ENCODE peak calls at places on chromosome 1, in five cellular contexts. A, N, D, S and Q are unnamed samples.

GRCh38 chr1:206854401-206855129 is 10.9 kb upstream of the IL20 start:
- DNase-seq in S (no peak), D (no peak), N (no peak), A (no peak), Q (no peak)

GRCh38 chr1:204445860-204446412 is 34.3 kb upstream of the PPP1R15B start:
- DNase-seq in D (no peak), S (no peak), A (no peak), N (no peak), Q (no peak)

GRCh38 chr1:37478451-37478871 is 4.1 kb downstream of the ZC3H12A start:
- DNase-seq in D (peak), A (no peak), S (no peak), N (no peak), Q (no peak)

GRCh38 chr1:68383092-68383491 is 66.7 kb downstream of the RPE65 start:
- DNase-seq in A (no peak), D (no peak), N (no peak), S (no peak), Q (no peak)

GRCh38 chr1:49424782-49425181 is 599.0 kb downstream of the AGBL4 start:
- DNase-seq in N (no peak), A (no peak), D (peak), S (no peak), Q (no peak)

GRCh38 chr1:167720965-167721616 is 691 bp upstream of the MPZL1 start:
- DNase-seq in S (no peak), A (peak), D (peak), N (peak), Q (no peak)

GRCh38 chr1:19260211-19261138 is 8.9 kb downstream of the MRTO4 start:
- DNase-seq in N (no peak), A (no peak), D (no peak), S (peak), Q (no peak)

GRCh38 chr1:202159534-202160371 is 649 bp downstream of the PTPN7 start:
- DNase-seq in A (no peak), S (no peak), D (no peak), N (no peak), Q (no peak)

GRCh38 chr1:205298191-205298994 is 23.2 kb downstream of the NUAK2 start:
- DNase-seq in A (no peak), N (no peak), S (peak), D (peak), Q (no peak)

GRCh38 chr1:165943198-165943597 is 115.8 kb downstream of the UCK2 start:
- DNase-seq in D (peak), S (no peak), N (no peak), A (no peak), Q (no peak)

GRCh38 chr1:30982937-30983336 is 74.4 kb upstream of the SDC3 start:
- DNase-seq in D (no peak), S (peak), N (no peak), A (no peak), Q (no peak)

GRCh38 chr1:203038891-203039608 is 12.8 kb downstream of the PPFIA4 start:
- DNase-seq in A (peak), N (peak), S (peak), D (peak), Q (peak)

GRCh38 chr1:179709841-179710329 is 33.2 kb upstream of the FAM163A start:
- DNase-seq in S (no peak), D (peak), N (no peak), A (peak), Q (no peak)

GRCh38 chr1:54500030-54500389 is 48.0 kb upstream of the ACOT11 start:
- DNase-seq in S (no peak), A (no peak), D (no peak), N (no peak), Q (no peak)

GRCh38 chr1:116148967-116149366 is 37.8 kb downstream of the MAB21L3 start:
- DNase-seq in N (no peak), S (no peak), A (no peak), D (no peak), Q (no peak)

GRCh38 chr1:66563094-66563800 is 29.3 kb downstream of the SGIP1 start:
- DNase-seq in N (no peak), D (peak), S (peak), A (peak), Q (no peak)

GRCh38 chr1:228366851-228367741 is 39.5 kb downstream of the TRIM11 start:
- DNase-seq in S (no peak), A (peak), N (peak), D (no peak), Q (peak)

GRCh38 chr1:240946926-240947325 is 335.0 kb upstream of the GREM2 start:
- DNase-seq in A (no peak), N (no peak), S (peak), D (no peak), Q (no peak)

GRCh38 chr1:209767105-209767504 is 11.3 kb downstream of the TRAF3IP3 start:
- DNase-seq in N (no peak), S (no peak), A (no peak), D (peak), Q (no peak)

GRCh38 chr1:220880367-220880680 is 1.1 kb downstream of the HLX start:
- DNase-seq in D (no peak), N (no peak), A (no peak), S (no peak), Q (no peak)

GRCh38 chr1:39865762-39866161 is 17.5 kb downstream of the TRIT1 start:
- DNase-seq in D (no peak), A (no peak), N (no peak), S (no peak), Q (no peak)

GRCh38 chr1:155938220-155938627 is 3.2 kb upstream of the RXFP4 start:
- DNase-seq in D (peak), S (no peak), N (no peak), A (peak), Q (no peak)

GRCh38 chr1:27878787-27879335 is 6.5 kb downstream of the THEMIS2 start:
- DNase-seq in N (no peak), D (no peak), S (no peak), A (no peak), Q (no peak)

GRCh38 chr1:12453400-12454343 is 164.3 kb downstream of the DHRS3 start:
- DNase-seq in S (no peak), N (no peak), A (no peak), D (no peak), Q (no peak)

GRCh38 chr1:203300441-203301330 is 4.6 kb upstream of the BTG2 start:
- DNase-seq in D (no peak), N (no peak), A (no peak), S (no peak), Q (no peak)

GRCh38 chr1:186244825-186245224 is 130.2 kb downstream of the TPR start:
- DNase-seq in S (no peak), D (no peak), N (no peak), A (no peak), Q (no peak)

GRCh38 chr1:186530104-186530503 is 69.2 kb upstream of the PDC start:
- DNase-seq in D (no peak), N (no peak), A (no peak), S (no peak), Q (no peak)

GRCh38 chr1:85628791-85629531 is 48.4 kb downstream of the CCN1 start:
- DNase-seq in S (no peak), D (peak), N (no peak), A (peak), Q (peak)

GRCh38 chr1:93219443-93219842 is 38.9 kb downstream of the CCDC18 start:
- DNase-seq in N (no peak), S (no peak), D (peak), A (no peak), Q (no peak)

GRCh38 chr1:3746389-3746783 is 5.9 kb upstream of the CCDC27 start:
- DNase-seq in S (no peak), D (no peak), N (no peak), A (no peak), Q (no peak)

GRCh38 chr1:178189814-178190213 is 95.9 kb downstream of the RASAL2 start:
- DNase-seq in A (peak), N (no peak), S (no peak), D (no peak), Q (no peak)

GRCh38 chr1:61130338-61131000 is 48.1 kb downstream of the NFIA start:
- DNase-seq in N (no peak), D (no peak), S (no peak), A (no peak), Q (no peak)

DNA sequence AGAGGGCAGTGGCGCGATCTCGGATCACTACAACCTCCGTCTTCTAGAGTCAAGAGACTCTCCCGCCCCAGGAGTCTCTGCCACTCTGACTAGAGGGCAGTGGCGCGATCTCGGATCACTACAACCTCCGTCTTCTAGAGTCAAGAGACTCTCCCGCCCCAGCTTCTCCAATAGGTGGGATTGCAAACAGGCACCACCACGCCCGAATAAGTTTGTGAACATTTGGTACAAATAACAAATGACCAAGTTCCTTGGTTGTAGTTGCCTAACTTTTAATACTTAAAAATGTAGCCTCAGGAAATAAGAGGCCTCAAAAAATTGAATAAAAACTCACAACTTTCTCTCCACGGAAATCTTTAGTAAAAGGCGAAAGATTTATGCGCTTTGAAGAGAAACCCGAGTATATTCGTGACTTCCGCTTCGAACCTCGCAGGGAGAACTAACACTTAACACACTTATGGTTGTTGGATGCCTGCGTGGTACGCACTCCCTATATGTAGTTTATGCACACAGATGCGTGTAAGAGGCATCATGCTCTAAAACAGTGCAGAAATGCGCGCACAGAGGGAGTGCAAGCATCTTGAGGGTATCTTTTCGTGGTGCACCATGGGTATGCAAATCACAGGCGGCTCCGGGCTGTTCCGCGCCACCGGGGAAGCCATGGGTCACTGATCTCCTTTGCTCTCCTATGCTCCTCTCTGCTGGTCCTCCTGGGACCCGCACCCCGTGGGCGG is 11.4 kb downstream of the BTBD19 start:
- DNase-seq in D (peak), N (peak), S (peak), A (peak), Q (peak)
- TF ChIP-seq CTCF in D (no peak), N (no peak), S (peak), A (peak), Q (no peak)

GRCh38 chr1:118826669-118827068 is 161.5 kb downstream of the TBX15 start:
- DNase-seq in S (no peak), A (no peak), D (peak), N (no peak), Q (no peak)
- TF ChIP-seq CTCF in S (no peak), A (no peak), D (no peak), N (no peak), Q (no peak)

DNA sequence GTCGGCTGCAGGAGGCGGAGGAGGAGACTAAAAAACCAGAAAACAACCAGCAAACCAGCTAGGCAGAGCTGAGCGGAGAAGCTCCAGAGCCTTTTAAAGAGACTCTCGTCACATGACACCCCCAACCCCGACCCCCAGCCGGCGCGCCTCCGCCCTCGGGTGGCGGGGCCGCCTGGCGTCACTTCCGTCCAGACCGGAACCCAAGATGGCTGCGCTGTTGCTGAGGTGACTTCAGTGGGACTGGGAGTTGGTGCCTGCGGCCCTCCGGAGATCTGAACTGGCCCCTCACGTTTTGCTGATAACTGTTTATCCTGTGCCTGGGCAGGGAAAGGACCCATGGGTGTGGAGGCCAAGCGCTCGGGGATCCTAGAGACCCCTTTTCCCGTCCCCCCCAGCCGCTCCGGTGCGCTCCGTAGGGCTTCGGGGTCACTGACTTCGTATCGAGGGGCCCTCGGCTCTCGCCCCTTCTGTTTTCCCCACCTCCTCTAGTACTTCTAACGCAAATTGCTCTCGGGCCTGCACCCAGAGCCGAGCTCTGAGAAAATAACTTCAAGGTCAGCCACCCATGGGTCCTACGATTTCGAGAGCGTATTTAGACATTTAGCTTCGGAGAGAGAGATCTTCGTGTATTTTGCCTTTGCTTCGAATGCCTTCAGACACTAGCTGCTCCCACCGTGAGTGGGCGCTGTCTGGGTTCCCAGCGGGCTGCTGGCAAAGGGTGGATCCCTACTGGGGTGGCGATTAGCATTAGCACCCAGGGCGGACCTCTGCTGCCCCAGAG is at the start of gene SDHC:
- DNase-seq in S (peak), D (peak), N (peak), A (peak), Q (peak)
- TF ChIP-seq CTCF in S (peak), D (peak), N (no peak), A (peak), Q (no peak)

GRCh38 chr1:13699936-13700520 is at the start of gene PRDM2:
- DNase-seq in N (peak), D (peak), S (no peak), A (peak), Q (peak)

GRCh38 chr1:13694886-13695684 is 4.9 kb upstream of the PRDM2 start:
- DNase-seq in N (no peak), S (no peak), A (no peak), D (no peak), Q (no peak)

GRCh38 chr1:13699510-13699909 is 478 bp upstream of the PRDM2 start:
- DNase-seq in D (no peak), N (peak), A (no peak), S (no peak), Q (no peak)

GRCh38 chr1:13700521-13701273 is 709 bp downstream of the PRDM2 start:
- DNase-seq in S (no peak), N (peak), D (peak), A (peak), Q (peak)

DNA sequence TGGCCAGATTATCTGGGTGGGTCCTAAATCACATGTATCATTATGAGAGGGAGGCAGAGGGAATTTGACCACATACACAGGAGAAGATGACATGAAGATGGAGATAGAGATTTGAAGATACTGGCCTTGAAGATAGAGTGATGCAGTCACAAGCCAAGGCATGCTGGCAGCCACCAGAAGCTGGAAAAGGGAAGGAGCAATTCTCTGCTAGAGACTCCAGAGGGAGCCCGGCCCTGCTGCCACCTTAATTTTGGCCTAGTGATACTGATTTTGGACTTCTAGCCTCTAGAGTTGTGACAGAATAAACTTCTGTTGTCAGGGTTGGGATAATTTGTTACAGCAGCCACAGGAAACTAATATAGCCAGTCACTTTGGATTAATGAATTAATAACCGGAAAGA is 2.2 kb upstream of the PRDM2 start:
- DNase-seq in A (no peak), N (no peak), D (no peak), S (no peak), Q (no peak)
- TF ChIP-seq CTCF in A (no peak), N (no peak), D (no peak), S (no peak), Q (no peak)

DNA sequence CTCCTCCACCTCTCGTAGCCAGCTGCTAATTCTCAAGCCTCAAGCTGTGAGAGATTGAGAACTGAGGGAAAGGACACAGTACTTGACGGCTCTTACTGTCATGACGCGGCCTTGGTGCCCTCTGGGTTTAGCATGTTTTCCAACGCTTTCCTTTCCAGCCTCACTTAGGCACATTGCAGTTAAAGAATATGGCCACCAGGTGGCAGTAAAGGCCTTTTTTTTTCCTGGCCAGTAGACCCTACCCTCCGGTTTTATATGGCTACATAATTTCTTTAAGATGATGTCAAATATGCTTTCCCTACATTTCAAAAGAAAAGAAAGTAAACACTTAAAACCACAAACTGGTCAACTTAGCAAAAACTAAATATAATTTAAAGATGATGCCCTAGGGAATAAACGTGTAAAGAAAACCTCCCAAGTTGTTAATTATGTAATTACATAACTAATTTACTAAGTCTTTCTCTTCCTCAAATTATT is 56.8 kb upstream of the PRDX6 start:
- DNase-seq in A (peak), N (peak), D (peak), S (peak), Q (no peak)
- TF ChIP-seq CTCF in A (peak), N (peak), D (peak), S (peak), Q (peak)

GRCh38 chr1:76035053-76035452 is 39.5 kb upstream of the ST6GALNAC3 start:
- DNase-seq in D (no peak), N (no peak), A (no peak), S (no peak), Q (no peak)
- TF ChIP-seq CTCF in D (no peak), N (no peak), A (peak), S (peak), Q (no peak)

GRCh38 chr1:235468970-235469369 is 35.3 kb downstream of the B3GALNT2 start:
- DNase-seq in N (no peak), S (no peak), A (no peak), D (peak), Q (no peak)
- TF ChIP-seq CTCF in N (no peak), S (no peak), A (no peak), D (peak), Q (no peak)

GRCh38 chr1:231776006-231776707 is 149.6 kb downstream of the DISC1 start:
- DNase-seq in A (no peak), N (no peak), D (no peak), S (peak), Q (no peak)
- TF ChIP-seq CTCF in A (no peak), N (no peak), D (no peak), S (peak), Q (no peak)